ENCODE peak calls at places on chromosomes 3 and 15, in four cellular contexts. One of them, this sample, is unnamed.

GRCh38 chr3:116863270-116863770 is 153.7 kb downstream of the TUSC7 start:
- DNase-seq in brain microvascular endothelial cell: no peak
- DNase-seq in aorta: no peak
- DNase-seq in dorsolateral prefrontal cortex: no peak
- DNase-seq in this sample: no peak

GRCh38 chr3:119323401-119324107 is 29.4 kb downstream of the ARHGAP31 start:
- DNase-seq in brain microvascular endothelial cell: no peak
- DNase-seq in dorsolateral prefrontal cortex: no peak
- DNase-seq in aorta: no peak
- DNase-seq in this sample: no peak

GRCh38 chr15:92655178-92655995 is at the start of gene FAM174B:
- DNase-seq in brain microvascular endothelial cell: no peak
- DNase-seq in dorsolateral prefrontal cortex: peak
- DNase-seq in aorta: peak
- DNase-seq in this sample: no peak

GRCh38 chr15:41043276-41043675 is 72.8 kb downstream of the INO80 start:
- DNase-seq in aorta: no peak
- DNase-seq in dorsolateral prefrontal cortex: no peak
- DNase-seq in brain microvascular endothelial cell: peak
- DNase-seq in this sample: peak

GRCh38 chr3:72977463-72977862 is 19.1 kb upstream of the PPP4R2 start:
- DNase-seq in dorsolateral prefrontal cortex: no peak
- DNase-seq in brain microvascular endothelial cell: no peak
- DNase-seq in aorta: no peak
- DNase-seq in this sample: no peak

GRCh38 chr15:60605879-60606304 is 127.0 kb upstream of the ICE2 start:
- DNase-seq in aorta: no peak
- DNase-seq in dorsolateral prefrontal cortex: no peak
- DNase-seq in brain microvascular endothelial cell: peak
- DNase-seq in this sample: peak

GRCh38 chr3:87706176-87706575 is 352.6 kb downstream of the CGGBP1 start:
- DNase-seq in dorsolateral prefrontal cortex: no peak
- DNase-seq in brain microvascular endothelial cell: no peak
- DNase-seq in aorta: no peak
- DNase-seq in this sample: no peak

GRCh38 chr3:119809249-119810017 is 27.5 kb downstream of the NR1I2 start:
- DNase-seq in brain microvascular endothelial cell: no peak
- DNase-seq in dorsolateral prefrontal cortex: no peak
- DNase-seq in aorta: no peak
- DNase-seq in this sample: no peak

GRCh38 chr15:83282859-83283812 is 1.3 kb downstream of the BNC1 start:
- DNase-seq in dorsolateral prefrontal cortex: no peak
- DNase-seq in brain microvascular endothelial cell: no peak
- DNase-seq in aorta: no peak
- DNase-seq in this sample: peak

GRCh38 chr15:75114796-75115195 is 86.9 kb upstream of the C15orf39 start:
- DNase-seq in brain microvascular endothelial cell: no peak
- DNase-seq in aorta: no peak
- DNase-seq in dorsolateral prefrontal cortex: peak
- DNase-seq in this sample: no peak

GRCh38 chr3:140247775-140248174 is 312.8 kb downstream of the CLSTN2 start:
- DNase-seq in brain microvascular endothelial cell: no peak
- DNase-seq in aorta: no peak
- DNase-seq in dorsolateral prefrontal cortex: no peak
- DNase-seq in this sample: no peak

GRCh38 chr15:74317820-74318375 is 49.5 kb downstream of the CYP11A1 start:
- DNase-seq in brain microvascular endothelial cell: peak
- DNase-seq in aorta: peak
- DNase-seq in dorsolateral prefrontal cortex: no peak
- DNase-seq in this sample: peak

GRCh38 chr3:2579206-2579605 is 480.5 kb downstream of the CNTN4 start:
- DNase-seq in aorta: no peak
- DNase-seq in brain microvascular endothelial cell: no peak
- DNase-seq in dorsolateral prefrontal cortex: peak
- DNase-seq in this sample: no peak

GRCh38 chr3:194323785-194324735 is 27.1 kb downstream of the CPN2 start:
- DNase-seq in aorta: no peak
- DNase-seq in dorsolateral prefrontal cortex: no peak
- DNase-seq in brain microvascular endothelial cell: no peak
- DNase-seq in this sample: peak

GRCh38 chr3:133490468-133491351 is 82.8 kb upstream of the CDV3 start:
- DNase-seq in dorsolateral prefrontal cortex: no peak
- DNase-seq in aorta: no peak
- DNase-seq in brain microvascular endothelial cell: no peak
- DNase-seq in this sample: no peak

GRCh38 chr3:182342252-182342651 is 451.1 kb upstream of the ATP11B start:
- DNase-seq in aorta: no peak
- DNase-seq in brain microvascular endothelial cell: no peak
- DNase-seq in dorsolateral prefrontal cortex: no peak
- DNase-seq in this sample: no peak

GRCh38 chr15:66798426-66799061 is 96.5 kb downstream of the SMAD6 start:
- DNase-seq in brain microvascular endothelial cell: peak
- DNase-seq in aorta: no peak
- DNase-seq in dorsolateral prefrontal cortex: no peak
- DNase-seq in this sample: peak

GRCh38 chr3:124878561-124879394 is 8.4 kb downstream of the ITGB5 start:
- DNase-seq in aorta: peak
- DNase-seq in brain microvascular endothelial cell: peak
- DNase-seq in dorsolateral prefrontal cortex: no peak
- DNase-seq in this sample: peak

GRCh38 chr15:43975326-43975725 is 148.5 kb downstream of the WDR76 start:
- DNase-seq in brain microvascular endothelial cell: no peak
- DNase-seq in dorsolateral prefrontal cortex: no peak
- DNase-seq in aorta: no peak
- DNase-seq in this sample: no peak

DNA sequence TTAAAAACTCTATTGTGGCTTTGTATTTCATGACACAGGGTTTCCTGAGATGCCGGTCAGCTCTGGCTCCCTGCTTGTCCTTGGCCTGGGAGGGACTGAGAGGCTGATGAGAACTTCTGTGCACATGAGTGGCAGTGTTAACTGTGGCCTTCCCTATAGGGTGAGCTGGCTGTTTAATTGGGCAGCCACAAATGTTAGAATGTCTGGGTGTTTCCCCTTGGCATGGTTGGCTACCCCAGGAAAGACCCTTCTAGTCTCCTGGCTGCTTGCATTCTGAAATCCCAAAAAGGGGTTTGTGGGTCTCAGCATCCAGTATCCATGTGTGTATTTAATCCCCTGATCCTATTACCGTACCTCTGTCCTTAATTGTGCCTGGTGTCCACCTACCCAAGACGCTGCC is 3.0 kb upstream of the KLF13 start:
- DNase-seq in aorta: no peak
- DNase-seq in brain microvascular endothelial cell: no peak
- DNase-seq in dorsolateral prefrontal cortex: no peak
- DNase-seq in this sample: no peak
- H3K4me3 ChIP-seq in aorta: no peak
- H3K4me3 ChIP-seq in brain microvascular endothelial cell: no peak
- H3K4me3 ChIP-seq in dorsolateral prefrontal cortex: no peak
- H3K4me3 ChIP-seq in this sample: no peak

DNA sequence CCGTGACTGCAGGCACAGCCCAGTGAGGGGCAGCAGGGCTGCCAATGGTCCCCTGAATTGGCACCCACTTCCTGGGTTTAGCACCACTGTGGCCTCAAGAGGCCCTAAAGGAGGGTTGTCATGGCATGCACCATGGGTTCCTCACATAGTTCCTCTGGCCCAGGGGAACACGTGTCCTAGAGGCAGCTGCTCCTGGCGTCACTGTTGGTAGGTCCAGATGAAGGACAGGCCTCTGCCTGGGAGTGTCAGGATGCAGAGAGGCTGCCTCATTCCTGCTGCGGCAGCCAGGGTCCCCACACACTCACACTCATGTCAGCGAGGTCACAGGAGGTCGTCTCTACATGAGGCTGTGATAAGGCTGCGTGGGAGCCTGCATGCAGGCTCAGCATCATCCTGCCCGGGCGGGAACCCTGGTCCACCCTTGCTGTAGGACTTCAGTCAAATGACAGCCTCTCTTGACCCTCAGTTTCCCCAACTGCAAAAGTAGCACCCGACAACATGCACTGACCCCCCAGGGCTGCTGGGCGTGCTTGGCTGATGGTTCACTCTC is 26.1 kb upstream of the SFMBT1 start:
- DNase-seq in aorta: peak
- DNase-seq in brain microvascular endothelial cell: no peak
- DNase-seq in dorsolateral prefrontal cortex: no peak
- DNase-seq in this sample: no peak
- H3K4me3 ChIP-seq in aorta: no peak
- H3K4me3 ChIP-seq in brain microvascular endothelial cell: no peak
- H3K4me3 ChIP-seq in dorsolateral prefrontal cortex: peak
- H3K4me3 ChIP-seq in this sample: no peak

GRCh38 chr3:52518723-52519444 is 14.8 kb downstream of the NT5DC2 start:
- DNase-seq in dorsolateral prefrontal cortex: no peak
- DNase-seq in brain microvascular endothelial cell: no peak
- DNase-seq in aorta: no peak
- DNase-seq in this sample: no peak
- H3K4me3 ChIP-seq in dorsolateral prefrontal cortex: peak
- H3K4me3 ChIP-seq in brain microvascular endothelial cell: peak
- H3K4me3 ChIP-seq in aorta: no peak
- H3K4me3 ChIP-seq in this sample: no peak

GRCh38 chr15:63461230-63461629 is 43.2 kb upstream of the USP3 start:
- DNase-seq in aorta: no peak
- DNase-seq in brain microvascular endothelial cell: no peak
- DNase-seq in dorsolateral prefrontal cortex: peak
- DNase-seq in this sample: peak
- H3K4me3 ChIP-seq in aorta: no peak
- H3K4me3 ChIP-seq in brain microvascular endothelial cell: no peak
- H3K4me3 ChIP-seq in dorsolateral prefrontal cortex: peak
- H3K4me3 ChIP-seq in this sample: no peak

GRCh38 chr3:132228923-132229322 is 88.3 kb upstream of the ACP3 start:
- DNase-seq in dorsolateral prefrontal cortex: no peak
- DNase-seq in brain microvascular endothelial cell: peak
- DNase-seq in aorta: no peak
- DNase-seq in this sample: peak

GRCh38 chr3:132230156-132231000 is 86.8 kb upstream of the ACP3 start:
- DNase-seq in brain microvascular endothelial cell: no peak
- DNase-seq in dorsolateral prefrontal cortex: no peak
- DNase-seq in aorta: no peak
- DNase-seq in this sample: no peak

GRCh38 chr3:132229641-132230040 is 87.6 kb upstream of the ACP3 start:
- DNase-seq in brain microvascular endothelial cell: no peak
- DNase-seq in dorsolateral prefrontal cortex: no peak
- DNase-seq in aorta: no peak
- DNase-seq in this sample: no peak

GRCh38 chr3:132232231-132232792 is 84.9 kb upstream of the ACP3 start:
- DNase-seq in dorsolateral prefrontal cortex: no peak
- DNase-seq in brain microvascular endothelial cell: no peak
- DNase-seq in aorta: no peak
- DNase-seq in this sample: no peak

GRCh38 chr3:132231633-132232032 is 85.6 kb upstream of the ACP3 start:
- DNase-seq in brain microvascular endothelial cell: peak
- DNase-seq in dorsolateral prefrontal cortex: no peak
- DNase-seq in aorta: no peak
- DNase-seq in this sample: peak
- H3K4me3 ChIP-seq in brain microvascular endothelial cell: no peak
- H3K4me3 ChIP-seq in dorsolateral prefrontal cortex: no peak
- H3K4me3 ChIP-seq in aorta: no peak
- H3K4me3 ChIP-seq in this sample: no peak

DNA sequence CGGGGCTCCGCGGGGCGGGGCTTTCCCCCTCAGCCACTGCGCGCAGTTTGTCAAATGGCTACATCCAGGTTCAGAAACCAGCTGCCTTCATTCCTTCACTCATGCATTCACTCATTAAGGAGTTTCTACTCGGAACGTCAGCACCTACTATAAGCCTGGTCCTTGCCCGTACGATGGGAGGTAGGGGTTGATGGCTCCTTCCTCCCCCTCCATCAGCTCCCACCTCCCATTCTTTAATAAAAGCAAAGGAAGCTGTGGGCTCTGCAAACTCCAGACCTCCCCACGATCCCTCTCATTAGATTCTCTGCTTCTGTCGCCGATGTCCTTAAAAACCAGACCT is 267 bp upstream of the CFAP92 start:
- DNase-seq in aorta: no peak
- DNase-seq in dorsolateral prefrontal cortex: no peak
- DNase-seq in brain microvascular endothelial cell: no peak
- DNase-seq in this sample: no peak
- H3K4me3 ChIP-seq in aorta: peak
- H3K4me3 ChIP-seq in dorsolateral prefrontal cortex: peak
- H3K4me3 ChIP-seq in brain microvascular endothelial cell: peak
- H3K4me3 ChIP-seq in this sample: peak

DNA sequence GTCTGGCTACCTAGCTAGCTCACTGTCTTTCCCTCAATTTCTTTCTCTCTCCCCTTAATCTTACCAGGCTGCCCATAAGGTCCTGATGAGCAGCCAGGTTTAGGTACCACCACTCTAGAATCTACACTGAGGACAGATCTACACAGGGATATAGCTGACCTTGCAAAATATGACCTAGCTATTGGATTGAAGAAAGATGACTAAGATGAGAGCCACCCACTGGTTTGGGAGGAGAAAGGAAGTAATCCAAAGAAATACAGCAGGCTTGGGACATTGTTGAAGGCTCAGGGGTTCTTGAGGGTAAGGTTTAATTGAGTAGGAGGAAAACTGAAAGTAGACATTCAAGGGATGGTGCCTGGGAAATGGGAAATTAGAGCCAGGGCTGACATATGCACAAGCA is 142.0 kb upstream of the TMC3 start:
- DNase-seq in aorta: no peak
- DNase-seq in brain microvascular endothelial cell: peak
- DNase-seq in dorsolateral prefrontal cortex: no peak
- DNase-seq in this sample: no peak
- H3K4me3 ChIP-seq in aorta: no peak
- H3K4me3 ChIP-seq in brain microvascular endothelial cell: no peak
- H3K4me3 ChIP-seq in dorsolateral prefrontal cortex: no peak
- H3K4me3 ChIP-seq in this sample: no peak

GRCh38 chr15:67834249-67834592 is 5.6 kb downstream of the RNU6-1 start:
- DNase-seq in brain microvascular endothelial cell: no peak
- DNase-seq in aorta: no peak
- DNase-seq in dorsolateral prefrontal cortex: no peak
- DNase-seq in this sample: no peak
- H3K4me3 ChIP-seq in brain microvascular endothelial cell: no peak
- H3K4me3 ChIP-seq in aorta: no peak
- H3K4me3 ChIP-seq in dorsolateral prefrontal cortex: peak
- H3K4me3 ChIP-seq in this sample: no peak